ENCODE peak calls at places on chromosomes 7 and 10, in nine cellular contexts. K is prostate gland, N is hepatocyte, S is breast epithelium, Y is neural progenitor cell, B is small intestine, P is HCT116, X is adrenal gland, R is keratinocyte. W is an unnamed sample. For H3K36me3 and H3K4me1, the result is how much of the 10 kb centered on the place peaks cover.

GRCh38 chr7:142482899-142483658 is 225.2 kb upstream of the PRSS58 start:
- DNase-seq in K (peak), N (peak), S (no peak), Y (peak), B (peak), P (peak), X (peak), R (no peak), W (peak)

GRCh38 chr10:76337641-76338040 is 906.2 kb downstream of the LRMDA start:
- DNase-seq in K (no peak), N (no peak), S (no peak), Y (no peak), B (no peak), P (no peak), X (no peak), R (no peak), W (no peak)

GRCh38 chr10:23001901-23002516 is 74.2 kb downstream of the ARMC3 start:
- DNase-seq in K (no peak), N (no peak), S (no peak), Y (peak), B (no peak), P (no peak), X (no peak), R (no peak), W (no peak)

GRCh38 chr10:118457824-118458428 is 115.8 kb upstream of the FAM204A start:
- DNase-seq in K (no peak), N (no peak), S (no peak), Y (no peak), B (peak), P (no peak), X (no peak), R (no peak), W (no peak)

GRCh38 chr7:158484801-158485531 is 102.7 kb downstream of the PTPRN2 start:
- DNase-seq in K (no peak), N (no peak), S (no peak), Y (no peak), B (no peak), P (no peak), X (no peak), R (no peak), W (no peak)

GRCh38 chr7:99828818-99829217 is 1.0 kb downstream of the CYP3A43 start:
- DNase-seq in K (no peak), N (no peak), S (no peak), Y (no peak), B (peak), P (no peak), X (no peak), R (no peak), W (no peak)

GRCh38 chr7:128041203-128041602 is 10.0 kb upstream of the LRRC4 start:
- DNase-seq in K (no peak), N (no peak), S (no peak), Y (no peak), B (peak), P (no peak), X (peak), R (no peak), W (no peak)

GRCh38 chr10:24716295-24716694 is 7.4 kb downstream of the ARHGAP21 start:
- DNase-seq in K (no peak), N (no peak), S (no peak), Y (no peak), B (peak), P (no peak), X (peak), R (no peak), W (peak)

GRCh38 chr7:47827321-47827720 is 120.9 kb downstream of the PKD1L1 start:
- DNase-seq in K (no peak), N (no peak), S (no peak), Y (no peak), B (no peak), P (no peak), X (no peak), R (no peak), W (peak)

GRCh38 chr10:14688606-14689005 is 86.1 kb downstream of the FAM107B start:
- DNase-seq in K (no peak), N (no peak), S (no peak), Y (no peak), B (no peak), P (no peak), X (no peak), R (no peak), W (no peak)

GRCh38 chr10:126421745-126422144 is 33.5 kb upstream of the ADAM12 start:
- DNase-seq in K (no peak), N (peak), S (no peak), Y (no peak), B (no peak), P (no peak), X (no peak), R (no peak), W (no peak)

GRCh38 chr10:67011480-67011879 is 85.6 kb downstream of the LRRTM3 start:
- DNase-seq in K (no peak), N (no peak), S (no peak), Y (no peak), B (no peak), P (no peak), X (no peak), R (no peak), W (no peak)

GRCh38 chr7:149014309-149014708 is 14.0 kb downstream of the PDIA4 start:
- DNase-seq in K (no peak), N (no peak), S (no peak), Y (no peak), B (no peak), P (no peak), X (no peak), R (no peak), W (no peak)

GRCh38 chr7:149020483-149020882 is 7.8 kb downstream of the PDIA4 start:
- DNase-seq in K (no peak), N (no peak), S (no peak), Y (no peak), B (no peak), P (no peak), X (no peak), R (no peak), W (no peak)

GRCh38 chr7:149021725-149022062 is 6.6 kb downstream of the PDIA4 start:
- DNase-seq in K (no peak), N (no peak), S (no peak), Y (no peak), B (no peak), P (no peak), X (no peak), R (no peak), W (no peak)

GRCh38 chr7:149013876-149014275 is 14.4 kb downstream of the PDIA4 start:
- DNase-seq in K (no peak), N (no peak), S (no peak), Y (no peak), B (no peak), P (no peak), X (no peak), R (no peak), W (no peak)

DNA sequence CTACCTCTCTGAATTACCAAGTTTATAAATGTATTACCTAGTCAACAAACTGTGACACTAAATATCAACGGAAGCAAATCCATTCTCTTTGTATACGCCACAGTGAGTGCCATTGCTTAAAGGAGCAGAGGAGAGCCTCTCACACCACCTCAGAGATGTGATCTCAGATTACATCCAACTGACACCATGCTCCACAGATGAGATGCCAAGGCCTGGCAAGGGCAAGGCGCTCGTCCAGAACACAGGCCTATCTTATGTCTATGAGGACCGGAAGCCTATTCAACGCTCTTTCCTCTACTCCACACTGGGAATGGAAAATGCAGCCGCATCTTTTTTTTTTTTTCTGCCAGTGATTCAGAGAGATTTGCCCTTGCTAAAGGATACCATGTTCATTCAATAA is 11.4 kb downstream of the PDIA4 start:
- DNase-seq in K (no peak), N (no peak), S (no peak), Y (no peak), B (no peak), P (no peak), X (no peak), R (no peak), W (no peak)
- H3K36me3 ChIP-seq in K (under half), N (under half), S (under half), Y (under half), B (under half), P (under half), X (half or more), R (under half), W (under half)

DNA sequence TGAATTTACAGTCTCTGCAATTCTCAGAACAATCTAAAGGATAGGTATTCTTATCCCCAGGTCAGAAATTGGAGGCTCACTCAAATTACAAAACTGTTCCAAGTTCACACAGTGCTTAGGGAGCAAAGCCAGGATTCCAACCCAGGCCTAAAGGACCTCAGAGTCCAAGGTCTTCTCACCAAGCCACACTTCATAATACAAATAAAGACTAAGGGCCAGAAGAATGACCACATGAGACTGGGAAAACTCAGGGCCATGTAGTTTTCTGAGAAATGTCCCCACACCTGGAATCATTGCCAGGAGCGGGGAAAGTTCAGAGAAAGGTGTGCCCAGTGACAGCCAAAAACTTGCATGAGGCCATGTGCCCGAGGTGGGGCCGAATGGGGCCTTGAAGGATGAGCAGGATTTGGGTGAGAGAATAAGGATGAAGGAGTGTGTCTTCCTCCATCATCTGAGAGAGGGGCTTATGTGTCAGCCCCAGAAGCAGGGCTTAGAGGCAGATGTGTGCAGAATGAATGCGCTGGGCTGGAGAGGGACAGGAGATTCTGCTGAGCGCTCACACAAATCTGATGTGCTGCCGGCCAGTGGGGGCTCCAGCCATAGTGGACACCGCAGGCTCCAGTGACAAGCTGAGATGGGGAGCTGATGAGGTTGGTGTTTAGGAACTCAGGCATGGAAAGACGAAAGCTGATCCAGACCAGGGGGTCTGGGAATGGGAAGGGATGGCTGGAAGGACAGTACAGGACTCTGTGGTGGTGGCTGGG is 35.9 kb downstream of the BLNK start:
- DNase-seq in K (no peak), N (no peak), S (no peak), Y (no peak), B (no peak), P (no peak), X (no peak), R (no peak), W (peak)
- H3K4me1 ChIP-seq in K (under half), N (under half), S (under half), Y (under half), B (under half), P (under half), X (under half), R (under half), W (under half)

DNA sequence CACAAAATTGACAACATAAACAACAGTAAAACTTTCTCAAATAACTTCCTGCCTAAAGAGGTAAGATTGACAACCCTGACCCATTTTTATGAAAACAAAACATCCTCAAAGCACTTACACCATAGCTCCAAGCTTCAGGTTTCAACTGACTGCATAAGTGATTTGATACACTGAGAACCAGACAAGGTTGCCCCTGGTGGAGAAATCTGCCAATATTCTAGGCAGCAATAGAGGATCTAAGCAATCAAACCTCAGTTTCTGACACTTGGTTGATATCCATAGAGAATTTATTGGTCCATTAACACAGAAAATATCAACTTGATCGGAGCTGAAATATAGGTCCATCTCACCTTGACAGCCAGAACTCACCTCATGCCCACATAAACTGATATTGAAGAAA is 147.8 kb downstream of the ELAPOR2 start:
- DNase-seq in K (no peak), N (no peak), S (no peak), Y (peak), B (no peak), P (no peak), X (no peak), R (no peak), W (no peak)
- H3K36me3 ChIP-seq in K (under half), N (under half), S (under half), Y (under half), B (under half), P (under half), X (under half), R (under half), W (under half)

GRCh38 chr7:3082831-3083230 is 39.2 kb upstream of the CARD11 start:
- DNase-seq in K (no peak), N (no peak), S (no peak), Y (no peak), B (no peak), P (no peak), X (no peak), R (no peak), W (no peak)
- H3K4me1 ChIP-seq in K (under half), N (under half), S (under half), Y (under half), B (under half), P (under half), X (under half), R (under half), W (under half)

DNA sequence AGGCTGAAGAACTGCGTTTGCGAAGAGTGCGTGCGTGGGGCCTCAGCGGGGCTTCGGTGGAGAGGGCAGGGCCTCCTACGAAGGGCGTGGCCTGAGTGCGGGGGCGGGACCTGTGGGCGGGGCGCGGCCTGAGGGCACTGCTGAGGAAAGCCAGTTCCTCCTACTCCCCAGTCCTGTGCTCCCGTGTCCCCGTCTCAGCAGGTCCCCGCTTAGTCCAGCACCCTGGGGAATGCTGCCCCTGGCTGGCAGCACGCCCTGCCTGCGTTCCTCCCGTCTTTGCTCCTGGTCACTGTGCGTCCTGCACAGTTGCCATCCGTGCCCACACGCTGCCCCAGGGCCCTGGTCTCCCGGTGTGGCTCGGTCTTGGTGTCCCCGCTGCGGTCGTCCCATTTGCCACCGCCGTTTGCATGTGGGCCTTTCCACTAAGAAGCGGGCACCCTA is 177.1 kb downstream of the ZNF248 start:
- DNase-seq in K (no peak), N (no peak), S (no peak), Y (no peak), B (no peak), P (no peak), X (no peak), R (no peak), W (no peak)
- H3K36me3 ChIP-seq in K (under half), N (under half), S (under half), Y (under half), B (under half), P (under half), X (under half), R (under half), W (under half)

DNA sequence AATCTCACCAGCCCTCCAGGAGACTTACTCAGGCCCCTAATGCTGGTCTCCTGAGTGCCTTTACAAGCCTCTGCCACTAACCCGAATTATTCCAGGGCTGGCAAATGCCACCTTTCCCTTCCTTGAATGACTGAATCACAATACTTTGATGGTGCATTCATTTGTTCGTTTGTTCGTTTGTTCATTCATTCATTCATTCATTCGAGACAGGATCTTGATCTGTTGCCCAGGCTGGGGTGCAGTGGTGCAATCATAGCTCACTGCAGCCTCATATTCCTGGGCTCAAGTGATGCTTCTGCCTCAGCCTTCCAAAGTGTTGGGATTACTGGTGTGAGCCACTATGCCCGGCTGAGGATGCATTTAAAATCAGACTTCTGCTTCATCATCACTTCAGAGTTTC is 6.0 kb downstream of the ZNF12 start:
- DNase-seq in K (no peak), N (no peak), S (no peak), Y (no peak), B (no peak), P (no peak), X (no peak), R (no peak), W (no peak)
- H3K4me1 ChIP-seq in K (under half), N (under half), S (under half), Y (under half), B (under half), P (under half), X (under half), R (under half), W (under half)

GRCh38 chr7:133353775-133354174 is 100.9 kb downstream of the EXOC4 start:
- DNase-seq in K (no peak), N (no peak), S (no peak), Y (no peak), B (no peak), P (no peak), X (no peak), R (no peak), W (no peak)

GRCh38 chr7:133355822-133356221 is 102.9 kb downstream of the EXOC4 start:
- DNase-seq in K (no peak), N (no peak), S (no peak), Y (no peak), B (no peak), P (no peak), X (no peak), R (no peak), W (no peak)

GRCh38 chr7:133355325-133355708 is 102.4 kb downstream of the EXOC4 start:
- DNase-seq in K (no peak), N (no peak), S (no peak), Y (no peak), B (no peak), P (no peak), X (no peak), R (no peak), W (no peak)

GRCh38 chr7:133352430-133352829 is 99.6 kb downstream of the EXOC4 start:
- DNase-seq in K (no peak), N (no peak), S (no peak), Y (no peak), B (no peak), P (no peak), X (no peak), R (no peak), W (no peak)

GRCh38 chr7:133354546-133355324 is 101.9 kb downstream of the EXOC4 start:
- DNase-seq in K (no peak), N (no peak), S (no peak), Y (no peak), B (no peak), P (no peak), X (no peak), R (no peak), W (no peak)
- H3K36me3 ChIP-seq in K (under half), N (under half), S (under half), Y (under half), B (under half), P (under half), X (under half), R (under half), W (under half)

DNA sequence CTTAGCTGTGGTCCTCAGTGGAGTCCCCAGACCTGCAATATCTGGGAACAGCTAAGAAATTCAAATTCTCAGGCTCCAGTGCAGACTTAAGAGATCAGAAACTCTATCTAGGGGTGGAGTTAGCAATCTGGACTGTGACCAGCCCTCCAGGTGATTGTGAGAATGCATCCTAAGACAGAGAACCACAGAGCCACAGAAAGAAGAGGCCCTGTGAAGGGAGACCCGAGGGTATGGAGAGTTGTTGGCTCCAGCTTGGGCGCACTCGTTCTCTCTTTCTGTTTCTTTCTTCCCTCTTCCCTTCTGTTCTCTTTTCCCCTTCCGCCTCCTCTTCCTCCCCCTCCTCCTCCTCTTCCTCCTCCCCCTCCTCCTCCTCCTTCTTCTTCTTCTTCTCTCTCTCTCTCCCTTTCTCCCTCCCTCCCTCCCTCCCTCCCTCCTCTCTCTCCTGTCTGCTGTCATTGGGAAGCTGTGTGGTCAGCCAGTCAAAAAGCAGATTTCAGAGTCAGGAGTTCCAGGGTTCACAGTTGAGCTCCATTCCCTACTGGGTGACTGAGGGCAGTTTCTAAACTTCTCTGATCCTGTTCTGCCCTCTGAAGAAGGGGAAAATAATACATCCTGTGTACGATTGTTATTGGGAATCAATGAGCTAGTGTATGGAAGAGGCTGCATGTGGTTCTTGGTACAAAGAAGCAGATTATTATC is 62.1 kb upstream of the STEAP1B start:
- DNase-seq in K (no peak), N (peak), S (no peak), Y (no peak), B (no peak), P (no peak), X (no peak), R (no peak), W (no peak)
- H3K4me1 ChIP-seq in K (under half), N (under half), S (under half), Y (under half), B (under half), P (under half), X (under half), R (half or more), W (half or more)

GRCh38 chr10:96971324-96971723 is 139.2 kb downstream of the LCOR start:
- DNase-seq in K (no peak), N (no peak), S (no peak), Y (no peak), B (peak), P (no peak), X (no peak), R (no peak), W (no peak)
- H3K36me3 ChIP-seq in K (under half), N (under half), S (under half), Y (under half), B (under half), P (under half), X (under half), R (under half), W (under half)